ENCODE peak calls at places on chromosomes 7 and 10, in four cellular contexts. One of them, this sample, is unnamed.

GRCh38 chr10:22436526-22436892 is 91.2 kb downstream of the SPAG6 start:
- DNase-seq in aorta: no peak
- DNase-seq in stimulated activated CD8-positive, alpha-beta memory T cell treated with anti-CD3 and anti-CD28 coated beads, Interleukin-4, amount 100 ng/mL, for 1 hour: no peak
- DNase-seq in activated T-helper 1 cell treated with anti-CD3 and anti-CD28 coated beads, Interleukin-2, amount 50 U/mL, for 16 hours: no peak
- DNase-seq in this sample: no peak

GRCh38 chr10:19654576-19654975 is 161.7 kb upstream of the PLXDC2 start:
- DNase-seq in aorta: no peak
- DNase-seq in stimulated activated CD8-positive, alpha-beta memory T cell treated with anti-CD3 and anti-CD28 coated beads, Interleukin-4, amount 100 ng/mL, for 1 hour: no peak
- DNase-seq in activated T-helper 1 cell treated with anti-CD3 and anti-CD28 coated beads, Interleukin-2, amount 50 U/mL, for 16 hours: no peak
- DNase-seq in this sample: no peak

GRCh38 chr7:1868400-1869165 is 198.5 kb downstream of the ELFN1 start:
- DNase-seq in aorta: no peak
- DNase-seq in stimulated activated CD8-positive, alpha-beta memory T cell treated with anti-CD3 and anti-CD28 coated beads, Interleukin-4, amount 100 ng/mL, for 1 hour: no peak
- DNase-seq in activated T-helper 1 cell treated with anti-CD3 and anti-CD28 coated beads, Interleukin-2, amount 50 U/mL, for 16 hours: no peak
- DNase-seq in this sample: no peak

GRCh38 chr10:58266003-58266825 is 1.5 kb downstream of the IPMK start:
- DNase-seq in aorta: no peak
- DNase-seq in stimulated activated CD8-positive, alpha-beta memory T cell treated with anti-CD3 and anti-CD28 coated beads, Interleukin-4, amount 100 ng/mL, for 1 hour: no peak
- DNase-seq in activated T-helper 1 cell treated with anti-CD3 and anti-CD28 coated beads, Interleukin-2, amount 50 U/mL, for 16 hours: no peak
- DNase-seq in this sample: no peak

GRCh38 chr10:77812741-77813140 is 113.8 kb downstream of the DLG5 start:
- DNase-seq in aorta: no peak
- DNase-seq in stimulated activated CD8-positive, alpha-beta memory T cell treated with anti-CD3 and anti-CD28 coated beads, Interleukin-4, amount 100 ng/mL, for 1 hour: no peak
- DNase-seq in activated T-helper 1 cell treated with anti-CD3 and anti-CD28 coated beads, Interleukin-2, amount 50 U/mL, for 16 hours: no peak
- DNase-seq in this sample: no peak

GRCh38 chr10:113096111-113097045 is 146.3 kb downstream of the TCF7L2 start:
- DNase-seq in aorta: peak
- DNase-seq in stimulated activated CD8-positive, alpha-beta memory T cell treated with anti-CD3 and anti-CD28 coated beads, Interleukin-4, amount 100 ng/mL, for 1 hour: no peak
- DNase-seq in activated T-helper 1 cell treated with anti-CD3 and anti-CD28 coated beads, Interleukin-2, amount 50 U/mL, for 16 hours: no peak
- DNase-seq in this sample: no peak

GRCh38 chr7:135801045-135801693 is 52.6 kb upstream of the FAM180A start:
- DNase-seq in aorta: no peak
- DNase-seq in stimulated activated CD8-positive, alpha-beta memory T cell treated with anti-CD3 and anti-CD28 coated beads, Interleukin-4, amount 100 ng/mL, for 1 hour: no peak
- DNase-seq in activated T-helper 1 cell treated with anti-CD3 and anti-CD28 coated beads, Interleukin-2, amount 50 U/mL, for 16 hours: no peak
- DNase-seq in this sample: peak

GRCh38 chr10:78455873-78456272 is 422.2 kb downstream of the RPS24 start:
- DNase-seq in aorta: no peak
- DNase-seq in stimulated activated CD8-positive, alpha-beta memory T cell treated with anti-CD3 and anti-CD28 coated beads, Interleukin-4, amount 100 ng/mL, for 1 hour: no peak
- DNase-seq in activated T-helper 1 cell treated with anti-CD3 and anti-CD28 coated beads, Interleukin-2, amount 50 U/mL, for 16 hours: no peak
- DNase-seq in this sample: no peak

GRCh38 chr7:116953727-116954442 is 584 bp downstream of the ST7 start:
- DNase-seq in aorta: peak
- DNase-seq in stimulated activated CD8-positive, alpha-beta memory T cell treated with anti-CD3 and anti-CD28 coated beads, Interleukin-4, amount 100 ng/mL, for 1 hour: no peak
- DNase-seq in activated T-helper 1 cell treated with anti-CD3 and anti-CD28 coated beads, Interleukin-2, amount 50 U/mL, for 16 hours: no peak
- DNase-seq in this sample: peak

GRCh38 chr7:142012825-142013506 is 17.3 kb downstream of the MGAM start:
- DNase-seq in aorta: no peak
- DNase-seq in stimulated activated CD8-positive, alpha-beta memory T cell treated with anti-CD3 and anti-CD28 coated beads, Interleukin-4, amount 100 ng/mL, for 1 hour: no peak
- DNase-seq in activated T-helper 1 cell treated with anti-CD3 and anti-CD28 coated beads, Interleukin-2, amount 50 U/mL, for 16 hours: no peak
- DNase-seq in this sample: no peak

GRCh38 chr7:28708458-28708951 is 249.6 kb downstream of the TRIL start:
- DNase-seq in aorta: no peak
- DNase-seq in stimulated activated CD8-positive, alpha-beta memory T cell treated with anti-CD3 and anti-CD28 coated beads, Interleukin-4, amount 100 ng/mL, for 1 hour: no peak
- DNase-seq in activated T-helper 1 cell treated with anti-CD3 and anti-CD28 coated beads, Interleukin-2, amount 50 U/mL, for 16 hours: no peak
- DNase-seq in this sample: no peak

GRCh38 chr7:43585521-43585920 is 2.6 kb downstream of the STK17A start:
- DNase-seq in aorta: no peak
- DNase-seq in stimulated activated CD8-positive, alpha-beta memory T cell treated with anti-CD3 and anti-CD28 coated beads, Interleukin-4, amount 100 ng/mL, for 1 hour: no peak
- DNase-seq in activated T-helper 1 cell treated with anti-CD3 and anti-CD28 coated beads, Interleukin-2, amount 50 U/mL, for 16 hours: no peak
- DNase-seq in this sample: no peak

GRCh38 chr10:110932505-110933180 is 13.2 kb downstream of the SHOC2 start:
- DNase-seq in aorta: no peak
- DNase-seq in stimulated activated CD8-positive, alpha-beta memory T cell treated with anti-CD3 and anti-CD28 coated beads, Interleukin-4, amount 100 ng/mL, for 1 hour: no peak
- DNase-seq in activated T-helper 1 cell treated with anti-CD3 and anti-CD28 coated beads, Interleukin-2, amount 50 U/mL, for 16 hours: no peak
- DNase-seq in this sample: no peak

GRCh38 chr10:50416181-50416824 is 165.0 kb upstream of the ASAH2 start:
- DNase-seq in aorta: no peak
- DNase-seq in stimulated activated CD8-positive, alpha-beta memory T cell treated with anti-CD3 and anti-CD28 coated beads, Interleukin-4, amount 100 ng/mL, for 1 hour: no peak
- DNase-seq in activated T-helper 1 cell treated with anti-CD3 and anti-CD28 coated beads, Interleukin-2, amount 50 U/mL, for 16 hours: no peak
- DNase-seq in this sample: no peak

GRCh38 chr7:132345730-132346129 is 230.5 kb downstream of the PLXNA4 start:
- DNase-seq in aorta: no peak
- DNase-seq in stimulated activated CD8-positive, alpha-beta memory T cell treated with anti-CD3 and anti-CD28 coated beads, Interleukin-4, amount 100 ng/mL, for 1 hour: no peak
- DNase-seq in activated T-helper 1 cell treated with anti-CD3 and anti-CD28 coated beads, Interleukin-2, amount 50 U/mL, for 16 hours: no peak
- DNase-seq in this sample: no peak

GRCh38 chr10:117248700-117249465 is 8.0 kb downstream of the SLC18A2 start:
- DNase-seq in aorta: no peak
- DNase-seq in stimulated activated CD8-positive, alpha-beta memory T cell treated with anti-CD3 and anti-CD28 coated beads, Interleukin-4, amount 100 ng/mL, for 1 hour: no peak
- DNase-seq in activated T-helper 1 cell treated with anti-CD3 and anti-CD28 coated beads, Interleukin-2, amount 50 U/mL, for 16 hours: no peak
- DNase-seq in this sample: no peak

GRCh38 chr10:82440775-82441174 is 565.8 kb downstream of the NRG3 start:
- DNase-seq in aorta: no peak
- DNase-seq in stimulated activated CD8-positive, alpha-beta memory T cell treated with anti-CD3 and anti-CD28 coated beads, Interleukin-4, amount 100 ng/mL, for 1 hour: no peak
- DNase-seq in activated T-helper 1 cell treated with anti-CD3 and anti-CD28 coated beads, Interleukin-2, amount 50 U/mL, for 16 hours: no peak
- DNase-seq in this sample: no peak

GRCh38 chr7:96093435-96093834 is 228.5 kb downstream of the SLC25A13 start:
- DNase-seq in aorta: no peak
- DNase-seq in stimulated activated CD8-positive, alpha-beta memory T cell treated with anti-CD3 and anti-CD28 coated beads, Interleukin-4, amount 100 ng/mL, for 1 hour: no peak
- DNase-seq in activated T-helper 1 cell treated with anti-CD3 and anti-CD28 coated beads, Interleukin-2, amount 50 U/mL, for 16 hours: no peak
- DNase-seq in this sample: no peak

GRCh38 chr7:461453-462172 is 58.0 kb downstream of the PDGFA start:
- DNase-seq in aorta: peak
- DNase-seq in stimulated activated CD8-positive, alpha-beta memory T cell treated with anti-CD3 and anti-CD28 coated beads, Interleukin-4, amount 100 ng/mL, for 1 hour: no peak
- DNase-seq in activated T-helper 1 cell treated with anti-CD3 and anti-CD28 coated beads, Interleukin-2, amount 50 U/mL, for 16 hours: no peak
- DNase-seq in this sample: no peak

GRCh38 chr10:58691528-58691927 is 178.9 kb downstream of the BICC1 start:
- DNase-seq in aorta: peak
- DNase-seq in stimulated activated CD8-positive, alpha-beta memory T cell treated with anti-CD3 and anti-CD28 coated beads, Interleukin-4, amount 100 ng/mL, for 1 hour: no peak
- DNase-seq in activated T-helper 1 cell treated with anti-CD3 and anti-CD28 coated beads, Interleukin-2, amount 50 U/mL, for 16 hours: no peak
- DNase-seq in this sample: no peak

GRCh38 chr10:71268247-71268691 is 50.8 kb upstream of the SLC29A3 start:
- DNase-seq in aorta: no peak
- DNase-seq in stimulated activated CD8-positive, alpha-beta memory T cell treated with anti-CD3 and anti-CD28 coated beads, Interleukin-4, amount 100 ng/mL, for 1 hour: no peak
- DNase-seq in activated T-helper 1 cell treated with anti-CD3 and anti-CD28 coated beads, Interleukin-2, amount 50 U/mL, for 16 hours: no peak
- DNase-seq in this sample: no peak

GRCh38 chr10:132648871-132649528 is 111.4 kb downstream of the INPP5A start:
- DNase-seq in aorta: no peak
- DNase-seq in stimulated activated CD8-positive, alpha-beta memory T cell treated with anti-CD3 and anti-CD28 coated beads, Interleukin-4, amount 100 ng/mL, for 1 hour: no peak
- DNase-seq in activated T-helper 1 cell treated with anti-CD3 and anti-CD28 coated beads, Interleukin-2, amount 50 U/mL, for 16 hours: no peak
- DNase-seq in this sample: no peak

GRCh38 chr10:3476186-3476585 is 303.6 kb upstream of the PITRM1 start:
- DNase-seq in aorta: no peak
- DNase-seq in stimulated activated CD8-positive, alpha-beta memory T cell treated with anti-CD3 and anti-CD28 coated beads, Interleukin-4, amount 100 ng/mL, for 1 hour: no peak
- DNase-seq in activated T-helper 1 cell treated with anti-CD3 and anti-CD28 coated beads, Interleukin-2, amount 50 U/mL, for 16 hours: no peak
- DNase-seq in this sample: no peak